ENCODE peak calls at places on chromosomes 13 and 19, in five cellular contexts. E is fibroblast of the conjunctiva; K is AG08395; A is skeletal muscle cell; D is CD4-positive, alpha-beta T cell. U is an unnamed sample.

GRCh38 chr19:19366691-19367396 is 38.6 kb upstream of the GATAD2A start:
- DNase-seq in E (peak), D (peak), A (peak), K (peak), U (no peak)

GRCh38 chr19:3623716-3624115 is 2.9 kb downstream of the CACTIN start:
- DNase-seq in K (no peak), D (no peak), E (no peak), A (no peak), U (no peak)

GRCh38 chr19:58020985-58021384 is 12.8 kb upstream of the ZSCAN1 start:
- DNase-seq in A (no peak), K (no peak), D (no peak), E (no peak), U (no peak)

GRCh38 chr13:110055089-110055488 is 251.9 kb downstream of the COL4A1 start:
- DNase-seq in A (no peak), E (no peak), D (no peak), K (peak), U (no peak)

GRCh38 chr19:45470147-45471081 is 2.6 kb downstream of the FOSB start:
- DNase-seq in D (no peak), E (no peak), A (no peak), K (no peak), U (no peak)

GRCh38 chr19:49929121-49929610 is at the start of the genes ATF5 and NUP62:
- DNase-seq in E (peak), D (peak), A (no peak), K (peak), U (no peak)

GRCh38 chr19:10763828-10764339 is 46.0 kb downstream of the DNM2 start:
- DNase-seq in D (no peak), A (no peak), K (no peak), E (no peak), U (no peak)

GRCh38 chr19:497861-498590 is 1.7 kb downstream of the MADCAM1 start:
- DNase-seq in K (no peak), A (no peak), E (no peak), D (no peak), U (no peak)

GRCh38 chr13:99442273-99442895 is 58.9 kb upstream of the TM9SF2 start:
- DNase-seq in A (no peak), E (peak), K (peak), D (peak), U (no peak)

GRCh38 chr13:87954116-87954515 is 282.9 kb downstream of the SLITRK5 start:
- DNase-seq in D (no peak), A (no peak), K (no peak), E (no peak), U (no peak)

GRCh38 chr13:27979001-27979643 is 9.4 kb downstream of the URAD start:
- DNase-seq in A (no peak), E (no peak), K (no peak), D (no peak), U (no peak)

GRCh38 chr13:19597523-19597922 is 35.9 kb upstream of the MPHOSPH8 start:
- DNase-seq in D (no peak), E (no peak), A (peak), K (no peak), U (no peak)

GRCh38 chr19:33683881-33684549 is 62.3 kb downstream of the CHST8 start:
- DNase-seq in A (no peak), K (peak), E (no peak), D (no peak), U (no peak)

GRCh38 chr13:49926019-49926418 is 10.1 kb downstream of the SPRYD7 start:
- DNase-seq in A (no peak), E (no peak), D (no peak), K (no peak), U (no peak)

GRCh38 chr13:109704771-109705628 is 81.4 kb downstream of the IRS2 start:
- DNase-seq in D (no peak), A (no peak), K (no peak), E (no peak), U (no peak)

GRCh38 chr19:6215701-6216235 is 64.0 kb downstream of the MLLT1 start:
- DNase-seq in D (no peak), A (no peak), E (no peak), K (no peak), U (no peak)

GRCh38 chr19:11486661-11487503 is 6.0 kb upstream of the ELAVL3 start:
- DNase-seq in E (no peak), D (no peak), A (no peak), K (no peak), U (no peak)

GRCh38 chr19:48617146-48617937 is 1.6 kb downstream of the RPL18 start:
- DNase-seq in A (no peak), D (no peak), E (no peak), K (no peak), U (no peak)

GRCh38 chr13:111791131-111791530 is 275.8 kb upstream of the SOX1 start:
- DNase-seq in D (no peak), A (no peak), K (no peak), E (no peak), U (no peak)

GRCh38 chr13:68944272-68944671 is 1163.4 kb upstream of the ATXN8OS start:
- DNase-seq in A (no peak), E (no peak), K (no peak), D (no peak), U (no peak)

GRCh38 chr13:113298001-113298945 is 1.2 kb downstream of the LAMP1 start:
- DNase-seq in K (no peak), E (no peak), D (no peak), A (no peak), U (no peak)

GRCh38 chr19:1856698-1857603 is 6.4 kb downstream of the KLF16 start:
- DNase-seq in E (peak), K (peak), D (peak), A (no peak), U (no peak)

GRCh38 chr19:6041991-6042421 is 64.1 kb upstream of the RANBP3 start:
- DNase-seq in A (no peak), D (no peak), E (no peak), K (no peak), U (no peak)

GRCh38 chr19:56720281-56720680 is 48.7 kb upstream of the ZNF835 start:
- DNase-seq in K (no peak), D (no peak), A (no peak), E (no peak), U (no peak)

GRCh38 chr19:18002347-18002850 is 5.6 kb upstream of the ARRDC2 start:
- DNase-seq in E (no peak), K (no peak), D (no peak), A (no peak), U (no peak)

GRCh38 chr19:15587663-15588062 is 27.4 kb upstream of the CYP4F8 start:
- DNase-seq in K (no peak), E (no peak), D (no peak), A (no peak), U (no peak)

U was measured in brain pericyte.